ENCODE peak calls at places on chromosomes 3 and 15, in nine cellular contexts. One of them, this sample, is unnamed.

GRCh38 chr15:59313703-59314332 is 58.9 kb downstream of the MYO1E start:
- DNase-seq in WTC11: no peak
- DNase-seq in lower leg skin: peak; percentile 87
- DNase-seq in cardiac fibroblast: no peak
- DNase-seq in stomach: peak; percentile 94
- DNase-seq in fibroblast of lung: peak; percentile 54
- DNase-seq in Panc1: no peak
- DNase-seq in GM13977: peak; percentile 45
- DNase-seq in astrocyte of the spinal cord: peak; percentile 73
- DNase-seq in this sample: peak; percentile 54

GRCh38 chr15:98823012-98823458 is 174.7 kb downstream of the IGF1R start:
- DNase-seq in WTC11: peak; percentile 20
- DNase-seq in stomach: no peak
- DNase-seq in astrocyte of the spinal cord: peak; percentile 92
- DNase-seq in cardiac fibroblast: peak; percentile 36
- DNase-seq in lower leg skin: no peak
- DNase-seq in fibroblast of lung: peak; percentile 91
- DNase-seq in Panc1: no peak
- DNase-seq in GM13977: no peak
- DNase-seq in this sample: no peak

GRCh38 chr15:74793135-74794028 is 11.5 kb downstream of the CSK start:
- DNase-seq in stomach: no peak
- DNase-seq in WTC11: no peak
- DNase-seq in GM13977: no peak
- DNase-seq in Panc1: no peak
- DNase-seq in lower leg skin: no peak
- DNase-seq in fibroblast of lung: no peak
- DNase-seq in astrocyte of the spinal cord: peak; percentile 32
- DNase-seq in cardiac fibroblast: no peak
- DNase-seq in this sample: no peak

GRCh38 chr3:114850913-114851312 is 296.2 kb downstream of the ZBTB20 start:
- DNase-seq in Panc1: no peak
- DNase-seq in stomach: no peak
- DNase-seq in lower leg skin: no peak
- DNase-seq in astrocyte of the spinal cord: no peak
- DNase-seq in GM13977: no peak
- DNase-seq in WTC11: no peak
- DNase-seq in fibroblast of lung: no peak
- DNase-seq in cardiac fibroblast: no peak
- DNase-seq in this sample: no peak

GRCh38 chr3:53044371-53045106 is 1.3 kb downstream of the SFMBT1 start:
- DNase-seq in cardiac fibroblast: peak; percentile 43
- DNase-seq in fibroblast of lung: peak; percentile 56
- DNase-seq in astrocyte of the spinal cord: peak; percentile 45
- DNase-seq in Panc1: peak; percentile 41
- DNase-seq in lower leg skin: no peak
- DNase-seq in WTC11: peak; percentile 42
- DNase-seq in GM13977: peak; percentile 65
- DNase-seq in stomach: peak; percentile 27
- DNase-seq in this sample: peak; percentile 55

GRCh38 chr15:58793862-58794261 is 22.8 kb downstream of the MINDY2 start:
- DNase-seq in GM13977: no peak
- DNase-seq in Panc1: no peak
- DNase-seq in cardiac fibroblast: peak; percentile 26
- DNase-seq in astrocyte of the spinal cord: no peak
- DNase-seq in stomach: no peak
- DNase-seq in fibroblast of lung: no peak
- DNase-seq in WTC11: no peak
- DNase-seq in lower leg skin: peak; percentile 67
- DNase-seq in this sample: no peak

GRCh38 chr15:59950603-59951388 is 53.3 kb upstream of the FOXB1 start:
- DNase-seq in lower leg skin: no peak
- DNase-seq in fibroblast of lung: no peak
- DNase-seq in astrocyte of the spinal cord: no peak
- DNase-seq in cardiac fibroblast: no peak
- DNase-seq in stomach: no peak
- DNase-seq in GM13977: no peak
- DNase-seq in Panc1: no peak
- DNase-seq in WTC11: no peak
- DNase-seq in this sample: no peak

GRCh38 chr15:51312754-51313390 is 25.5 kb downstream of the CYP19A1 start:
- DNase-seq in cardiac fibroblast: no peak
- DNase-seq in lower leg skin: no peak
- DNase-seq in stomach: no peak
- DNase-seq in astrocyte of the spinal cord: no peak
- DNase-seq in Panc1: no peak
- DNase-seq in fibroblast of lung: no peak
- DNase-seq in GM13977: no peak
- DNase-seq in WTC11: no peak
- DNase-seq in this sample: no peak

GRCh38 chr3:193378706-193379105 is at the start of gene ATP13A5:
- DNase-seq in stomach: no peak
- DNase-seq in WTC11: no peak
- DNase-seq in astrocyte of the spinal cord: no peak
- DNase-seq in Panc1: no peak
- DNase-seq in fibroblast of lung: no peak
- DNase-seq in lower leg skin: no peak
- DNase-seq in cardiac fibroblast: no peak
- DNase-seq in GM13977: no peak
- DNase-seq in this sample: no peak

GRCh38 chr15:21261965-21262850 is 178.1 kb downstream of the POTEB3 start:
- DNase-seq in Panc1: no peak
- DNase-seq in lower leg skin: no peak
- DNase-seq in GM13977: no peak
- DNase-seq in cardiac fibroblast: no peak
- DNase-seq in fibroblast of lung: no peak
- DNase-seq in WTC11: no peak
- DNase-seq in astrocyte of the spinal cord: peak; percentile 0
- DNase-seq in stomach: no peak
- DNase-seq in this sample: peak; percentile 21

GRCh38 chr3:174618368-174618767 is 240.8 kb upstream of the NAALADL2 start:
- DNase-seq in astrocyte of the spinal cord: no peak
- DNase-seq in cardiac fibroblast: peak; percentile 15
- DNase-seq in WTC11: no peak
- DNase-seq in GM13977: no peak
- DNase-seq in Panc1: no peak
- DNase-seq in stomach: no peak
- DNase-seq in lower leg skin: no peak
- DNase-seq in fibroblast of lung: no peak
- DNase-seq in this sample: no peak

GRCh38 chr3:147157629-147158028 is 248.7 kb downstream of the ZIC4 start:
- DNase-seq in WTC11: no peak
- DNase-seq in Panc1: no peak
- DNase-seq in GM13977: no peak
- DNase-seq in fibroblast of lung: no peak
- DNase-seq in cardiac fibroblast: no peak
- DNase-seq in lower leg skin: no peak
- DNase-seq in stomach: no peak
- DNase-seq in astrocyte of the spinal cord: no peak
- DNase-seq in this sample: no peak

DNA sequence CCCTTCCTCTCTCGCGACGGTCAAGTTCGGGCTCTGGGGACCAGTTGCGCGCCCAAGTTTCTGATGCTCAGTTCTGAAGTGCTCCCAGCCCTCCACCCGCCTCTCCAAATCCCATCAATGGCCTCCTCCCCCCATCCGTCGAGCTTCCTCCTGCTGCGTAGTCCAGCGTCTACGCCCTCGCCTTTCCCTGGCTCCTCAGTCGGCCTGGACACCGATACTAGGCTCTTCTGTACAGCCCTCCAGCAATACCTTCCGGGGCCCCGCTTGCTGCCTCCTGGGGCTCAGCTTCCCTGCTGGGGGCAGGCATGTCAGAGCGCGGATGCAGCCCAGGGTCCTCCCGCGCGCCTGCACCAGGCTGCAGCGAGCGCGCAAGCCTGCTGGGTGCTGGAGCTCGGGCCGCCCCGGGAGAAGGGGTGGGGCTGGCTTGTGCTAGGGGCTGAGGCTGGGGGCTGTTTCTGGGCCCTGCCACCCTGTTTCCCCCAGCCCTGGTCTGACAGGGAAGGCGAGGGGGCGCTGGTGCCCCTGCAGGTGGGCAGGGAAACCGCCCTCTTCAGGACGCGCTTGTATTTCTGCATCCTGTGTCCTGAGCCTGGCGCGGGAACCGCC is 353.3 kb upstream of the SUCLG2 start:
- DNase-seq in cardiac fibroblast: no peak
- DNase-seq in GM13977: no peak
- DNase-seq in fibroblast of lung: no peak
- DNase-seq in Panc1: no peak
- DNase-seq in astrocyte of the spinal cord: no peak
- DNase-seq in WTC11: peak; percentile 57
- DNase-seq in stomach: no peak
- DNase-seq in lower leg skin: no peak
- DNase-seq in this sample: no peak
- TF ChIP-seq CTCF in cardiac fibroblast: no peak
- TF ChIP-seq CTCF in GM13977: no peak
- TF ChIP-seq CTCF in fibroblast of lung: no peak
- TF ChIP-seq CTCF in Panc1: no peak
- TF ChIP-seq CTCF in astrocyte of the spinal cord: no peak
- TF ChIP-seq CTCF in WTC11: peak; percentile 27
- TF ChIP-seq CTCF in stomach: no peak
- TF ChIP-seq CTCF in lower leg skin: no peak
- TF ChIP-seq CTCF in this sample: no peak

DNA sequence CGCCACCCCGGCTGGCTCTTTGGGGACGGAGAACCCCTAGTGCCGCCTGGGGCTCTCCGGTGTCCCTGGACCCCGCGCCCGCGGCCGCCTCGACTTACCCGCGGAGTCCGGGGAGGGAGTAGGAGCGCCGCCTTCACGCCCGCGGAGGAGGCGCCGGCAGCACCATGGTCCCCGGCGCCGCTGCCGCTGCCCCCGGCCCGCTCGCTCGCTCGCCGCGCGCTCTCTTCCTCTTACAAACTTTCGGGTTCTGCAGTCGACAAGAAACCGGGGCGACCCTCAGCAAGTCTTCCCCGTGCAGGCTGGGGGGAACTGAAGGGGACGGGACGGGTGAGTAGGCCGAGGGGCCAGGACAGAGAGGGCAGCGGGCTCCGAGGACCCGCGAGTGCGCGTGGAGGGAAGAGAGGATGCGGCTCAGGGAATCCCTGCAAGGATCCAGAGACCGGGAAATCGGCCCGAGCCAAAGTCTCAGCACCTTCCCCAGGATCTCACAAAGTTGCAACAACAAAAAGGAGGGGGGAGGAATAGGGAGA is 2.0 kb downstream of the FOXP1 start:
- DNase-seq in astrocyte of the spinal cord: peak; percentile 29
- DNase-seq in stomach: peak; percentile 42
- DNase-seq in Panc1: no peak
- DNase-seq in lower leg skin: peak; percentile 25
- DNase-seq in WTC11: peak; percentile 45
- DNase-seq in GM13977: no peak
- DNase-seq in fibroblast of lung: no peak
- DNase-seq in cardiac fibroblast: peak; percentile 21
- DNase-seq in this sample: peak; percentile 21
- TF ChIP-seq CTCF in astrocyte of the spinal cord: no peak
- TF ChIP-seq CTCF in stomach: no peak
- TF ChIP-seq CTCF in Panc1: no peak
- TF ChIP-seq CTCF in lower leg skin: no peak
- TF ChIP-seq CTCF in WTC11: no peak
- TF ChIP-seq CTCF in GM13977: no peak
- TF ChIP-seq CTCF in fibroblast of lung: no peak
- TF ChIP-seq CTCF in cardiac fibroblast: no peak
- TF ChIP-seq CTCF in this sample: no peak

DNA sequence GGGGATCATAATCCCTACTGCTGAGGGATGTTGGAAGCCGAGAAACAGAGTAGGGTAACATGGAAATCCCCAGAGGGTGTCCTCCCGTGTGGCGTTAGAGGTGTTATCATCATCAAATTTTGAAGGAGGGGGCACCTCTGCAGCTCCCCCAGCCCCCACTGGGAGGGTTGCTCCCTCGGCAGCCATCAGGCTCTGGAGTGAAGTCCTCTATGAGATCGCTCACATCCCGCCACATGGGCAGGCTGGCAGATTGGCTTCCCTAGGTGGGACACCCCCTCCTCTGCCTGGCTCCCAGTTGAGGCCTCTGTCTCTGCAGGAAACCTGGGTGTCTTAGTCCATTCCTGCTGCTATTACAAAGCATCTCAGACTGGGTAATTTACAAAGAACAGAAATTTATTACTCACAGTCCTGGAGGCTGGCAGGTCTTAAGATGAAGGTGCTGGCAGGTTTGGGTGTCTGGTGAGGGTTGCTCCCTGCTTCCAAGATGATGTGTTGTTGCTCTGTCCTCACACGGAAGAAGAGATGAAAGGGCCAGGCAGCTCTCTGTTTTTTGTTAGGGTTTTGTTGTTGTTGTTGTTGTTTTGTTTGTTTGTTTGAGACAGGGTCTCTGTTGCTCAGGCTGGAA is 120.5 kb downstream of the NUP210 start:
- DNase-seq in cardiac fibroblast: no peak
- DNase-seq in lower leg skin: no peak
- DNase-seq in GM13977: no peak
- DNase-seq in stomach: no peak
- DNase-seq in WTC11: no peak
- DNase-seq in astrocyte of the spinal cord: no peak
- DNase-seq in Panc1: no peak
- DNase-seq in fibroblast of lung: no peak
- DNase-seq in this sample: no peak
- TF ChIP-seq CTCF in cardiac fibroblast: no peak
- TF ChIP-seq CTCF in lower leg skin: no peak
- TF ChIP-seq CTCF in GM13977: no peak
- TF ChIP-seq CTCF in stomach: no peak
- TF ChIP-seq CTCF in WTC11: no peak
- TF ChIP-seq CTCF in astrocyte of the spinal cord: no peak
- TF ChIP-seq CTCF in Panc1: no peak
- TF ChIP-seq CTCF in fibroblast of lung: no peak
- TF ChIP-seq CTCF in this sample: no peak

GRCh38 chr3:113795693-113796092 is 42.9 kb upstream of the GRAMD1C start:
- DNase-seq in GM13977: no peak
- DNase-seq in cardiac fibroblast: no peak
- DNase-seq in Panc1: no peak
- DNase-seq in fibroblast of lung: no peak
- DNase-seq in lower leg skin: no peak
- DNase-seq in stomach: no peak
- DNase-seq in WTC11: no peak
- DNase-seq in astrocyte of the spinal cord: no peak
- DNase-seq in this sample: no peak
- TF ChIP-seq CTCF in GM13977: no peak
- TF ChIP-seq CTCF in cardiac fibroblast: no peak
- TF ChIP-seq CTCF in Panc1: no peak
- TF ChIP-seq CTCF in fibroblast of lung: no peak
- TF ChIP-seq CTCF in lower leg skin: no peak
- TF ChIP-seq CTCF in stomach: no peak
- TF ChIP-seq CTCF in WTC11: no peak
- TF ChIP-seq CTCF in astrocyte of the spinal cord: no peak
- TF ChIP-seq CTCF in this sample: no peak

GRCh38 chr3:71987089-71987735 is 202.3 kb upstream of the PROK2 start:
- DNase-seq in fibroblast of lung: peak; percentile 25
- DNase-seq in cardiac fibroblast: peak; percentile 40
- DNase-seq in WTC11: peak; percentile 21
- DNase-seq in stomach: no peak
- DNase-seq in astrocyte of the spinal cord: peak; percentile 18
- DNase-seq in lower leg skin: no peak
- DNase-seq in Panc1: no peak
- DNase-seq in GM13977: no peak
- DNase-seq in this sample: no peak
- TF ChIP-seq CTCF in fibroblast of lung: peak; percentile 28
- TF ChIP-seq CTCF in cardiac fibroblast: peak; percentile 54
- TF ChIP-seq CTCF in WTC11: no peak
- TF ChIP-seq CTCF in stomach: no peak
- TF ChIP-seq CTCF in astrocyte of the spinal cord: peak; percentile 46
- TF ChIP-seq CTCF in lower leg skin: no peak
- TF ChIP-seq CTCF in Panc1: peak; percentile 45
- TF ChIP-seq CTCF in GM13977: peak; percentile 10
- TF ChIP-seq CTCF in this sample: no peak

GRCh38 chr15:80779658-80780415 is 667 bp downstream of the CEMIP start:
- DNase-seq in GM13977: peak; percentile 31
- DNase-seq in lower leg skin: no peak
- DNase-seq in fibroblast of lung: peak; percentile 25
- DNase-seq in WTC11: peak; percentile 37
- DNase-seq in stomach: no peak
- DNase-seq in astrocyte of the spinal cord: peak; percentile 36
- DNase-seq in cardiac fibroblast: peak; percentile 46
- DNase-seq in Panc1: no peak
- DNase-seq in this sample: no peak
- TF ChIP-seq CTCF in GM13977: no peak
- TF ChIP-seq CTCF in lower leg skin: no peak
- TF ChIP-seq CTCF in fibroblast of lung: no peak
- TF ChIP-seq CTCF in WTC11: no peak
- TF ChIP-seq CTCF in stomach: no peak
- TF ChIP-seq CTCF in astrocyte of the spinal cord: peak; percentile 3
- TF ChIP-seq CTCF in cardiac fibroblast: no peak
- TF ChIP-seq CTCF in Panc1: no peak
- TF ChIP-seq CTCF in this sample: no peak